ENCODE peak calls at places on chromosomes 7 and 10, in ten cellular contexts. H, P, Y, X, E, A, Q, N, D and O are unnamed samples. For H3K4me1, the result is how much of the 10 kb centered on the place peaks cover.

GRCh38 chr7:662576-662975 is 63.9 kb upstream of the DNAAF5 start:
- DNase-seq in H (no peak), P (no peak), Y (no peak), X (no peak), E (no peak), A (no peak), Q (no peak), N (no peak), D (no peak), O (no peak)

GRCh38 chr10:61904711-61905445 is 3.4 kb downstream of the ARID5B start:
- DNase-seq in H (no peak), P (peak), Y (no peak), X (no peak), E (peak), A (no peak), Q (peak), N (no peak), D (no peak), O (peak)

GRCh38 chr10:68235111-68235510 is 3.2 kb upstream of the ATOH7 start:
- DNase-seq in H (no peak), P (no peak), Y (no peak), X (no peak), E (no peak), A (no peak), Q (no peak), N (no peak), D (no peak), O (peak)

GRCh38 chr10:33414841-33415240 is 80.4 kb upstream of the NRP1 start:
- DNase-seq in H (no peak), P (no peak), Y (no peak), X (no peak), E (no peak), A (no peak), Q (no peak), N (no peak), D (no peak), O (no peak)

GRCh38 chr10:96910488-96911395 is 78.6 kb downstream of the LCOR start:
- DNase-seq in H (no peak), P (peak), Y (no peak), X (no peak), E (peak), A (no peak), Q (peak), N (no peak), D (no peak), O (peak)

GRCh38 chr10:97991875-97992274 is 38.5 kb downstream of the CRTAC1 start:
- DNase-seq in H (no peak), P (peak), Y (no peak), X (no peak), E (peak), A (no peak), Q (peak), N (no peak), D (no peak), O (peak)

GRCh38 chr10:79023489-79024162 is 45.1 kb upstream of the ZMIZ1 start:
- DNase-seq in H (no peak), P (no peak), Y (peak), X (no peak), E (peak), A (no peak), Q (no peak), N (no peak), D (no peak), O (no peak)

GRCh38 chr10:30833625-30833970 is 198.1 kb downstream of the ZNF438 start:
- DNase-seq in H (no peak), P (no peak), Y (peak), X (no peak), E (peak), A (no peak), Q (no peak), N (no peak), D (no peak), O (no peak)

DNA sequence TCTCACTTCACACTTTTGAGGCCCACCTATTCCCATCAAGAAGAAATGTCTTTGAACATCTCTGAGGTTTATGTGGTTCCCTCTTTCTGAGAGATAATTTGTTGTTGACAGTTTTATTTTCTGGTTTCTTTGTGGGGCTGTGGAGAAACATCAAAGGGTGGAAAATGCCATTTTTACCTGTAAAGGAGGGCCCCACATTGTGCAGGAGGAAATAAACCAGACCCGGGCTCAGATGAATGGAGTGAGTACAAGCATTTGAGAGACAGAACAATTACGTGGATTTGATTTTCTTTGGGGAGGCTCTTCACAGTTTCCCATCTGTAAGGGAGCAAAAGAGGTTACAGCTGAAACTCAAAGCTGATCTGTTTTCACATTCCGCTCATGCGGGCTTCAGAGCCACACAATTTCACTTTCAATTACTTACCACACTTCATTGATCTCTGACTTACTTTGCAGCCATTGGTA is 29.8 kb downstream of the ITPRIP start:
- DNase-seq in H (no peak), P (no peak), Y (no peak), X (no peak), E (no peak), A (no peak), Q (no peak), N (no peak), D (no peak), O (no peak)
- H3K4me1 ChIP-seq in H (under half), P (under half), Y (under half), X (half or more), E (under half), A (under half), Q (under half), N (under half), D (half or more), O (under half)

GRCh38 chr10:56116684-56117083 is 244.4 kb downstream of the ZWINT start:
- DNase-seq in H (no peak), P (peak), Y (no peak), X (no peak), E (no peak), A (no peak), Q (no peak), N (no peak), D (no peak), O (no peak)
- TF ChIP-seq CTCF in H (no peak), P (peak), Y (no peak), X (no peak), E (no peak), A (no peak), Q (no peak), N (no peak), D (no peak), O (no peak)

GRCh38 chr7:150367187-150367510 is 1.5 kb upstream of the REPIN1 start:
- DNase-seq in H (no peak), P (no peak), Y (no peak), X (no peak), E (no peak), A (no peak), Q (no peak), N (no peak), D (no peak), O (no peak)
- H3K4me1 ChIP-seq in H (under half), P (under half), Y (under half), X (under half), E (under half), A (under half), Q (under half), N (under half), D (half or more), O (under half)

GRCh38 chr7:112207106-112207592 is 654 bp downstream of the ZNF277 start:
- DNase-seq in H (no peak), P (no peak), Y (no peak), X (no peak), E (no peak), A (no peak), Q (no peak), N (no peak), D (no peak), O (peak)

GRCh38 chr7:112207765-112208164 is 1.3 kb downstream of the ZNF277 start:
- DNase-seq in H (no peak), P (no peak), Y (no peak), X (no peak), E (no peak), A (no peak), Q (no peak), N (no peak), D (no peak), O (no peak)

GRCh38 chr7:112205348-112206237 is 606 bp downstream of the DOCK4 start:
- DNase-seq in H (peak), P (peak), Y (peak), X (peak), E (peak), A (peak), Q (peak), N (peak), D (peak), O (peak)

GRCh38 chr7:112204776-112205347 is 1.3 kb downstream of the DOCK4 start:
- DNase-seq in H (no peak), P (peak), Y (no peak), X (no peak), E (peak), A (no peak), Q (no peak), N (no peak), D (no peak), O (peak)

DNA sequence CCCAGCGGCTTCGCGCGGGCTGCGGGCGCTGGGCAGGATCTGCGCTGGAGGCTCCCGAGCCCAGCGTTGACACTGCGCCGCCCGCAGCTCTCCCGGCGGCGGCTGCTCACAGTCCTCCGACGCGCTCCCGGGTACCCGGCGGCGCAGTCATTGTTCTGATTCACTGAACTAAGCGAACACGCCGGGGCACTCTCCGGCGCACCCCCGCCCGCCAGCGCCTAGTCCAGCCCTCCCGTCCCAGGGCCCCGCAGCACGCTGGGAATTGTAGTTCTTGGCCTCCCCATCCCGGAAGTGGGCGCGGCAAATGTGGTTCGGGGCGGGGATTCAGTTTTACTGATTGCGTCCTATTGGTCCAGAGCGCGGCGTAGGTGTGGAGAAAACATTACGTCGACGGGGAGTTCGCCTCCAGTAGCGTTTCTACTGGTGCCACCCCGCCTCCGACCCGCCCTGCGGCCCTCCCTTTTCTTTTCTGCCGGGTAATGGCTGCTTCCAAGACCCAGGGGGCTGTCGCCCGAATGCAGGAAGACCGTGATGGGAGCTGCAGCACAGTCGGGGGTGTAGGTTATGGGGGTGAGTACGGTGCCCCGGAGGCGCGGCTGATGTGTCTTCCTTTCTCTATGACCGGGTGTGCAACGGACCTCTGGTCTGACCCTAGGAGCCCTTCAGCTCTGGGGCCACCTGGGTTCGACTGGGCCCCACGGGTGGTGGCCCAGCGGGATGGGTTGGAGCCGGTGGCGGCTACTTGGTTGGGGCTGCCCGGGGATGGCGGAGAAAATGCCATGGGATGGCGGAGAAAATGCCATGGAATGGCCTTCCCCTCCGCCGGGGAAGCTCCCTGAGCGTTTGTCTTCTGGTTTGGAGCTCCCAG is at the start of the genes DOCK4 and ZNF277:
- DNase-seq in H (peak), P (peak), Y (peak), X (peak), E (peak), A (peak), Q (peak), N (peak), D (peak), O (peak)
- TF ChIP-seq CTCF in H (peak), P (no peak), Y (no peak), X (no peak), E (no peak), A (no peak), Q (no peak), N (no peak), D (no peak), O (peak)